ENCODE peak calls at places on chromosomes 1 and 21, in eight cellular contexts. T is heart right ventricle, O is heart left ventricle, I is fibroblast of the aortic adventitia, D is astrocyte, J is IMR-90, W is endothelial cell, Q is transverse colon. H is an unnamed sample.

GRCh38 chr1:162605225-162605927 is 26.9 kb upstream of the DDR2 start:
- DNase-seq in T (no peak), O (no peak), I (peak), D (peak), J (peak), W (no peak), Q (no peak), H (no peak)

GRCh38 chr1:56676571-56677035 is 31.5 kb downstream of the PRKAA2 start:
- DNase-seq in T (no peak), O (no peak), I (peak), D (peak), J (peak), W (no peak), Q (no peak), H (no peak)

GRCh38 chr1:26305667-26306289 is 658 bp downstream of the UBXN11 start:
- DNase-seq in T (no peak), O (no peak), I (no peak), D (no peak), J (no peak), W (no peak), Q (no peak), H (no peak)

GRCh38 chr1:200260587-200261335 is 149.1 kb downstream of the ZNF281 start:
- DNase-seq in T (no peak), O (no peak), I (no peak), D (no peak), J (no peak), W (no peak), Q (no peak), H (no peak)

GRCh38 chr1:3459940-3460652 is 5.6 kb downstream of the ARHGEF16 start:
- DNase-seq in T (peak), O (no peak), I (no peak), D (no peak), J (no peak), W (no peak), Q (peak), H (no peak)

GRCh38 chr21:14972678-14973077 is 92.1 kb downstream of the NRIP1 start:
- DNase-seq in T (no peak), O (no peak), I (no peak), D (no peak), J (no peak), W (no peak), Q (no peak), H (no peak)

GRCh38 chr21:44057960-44058651 is 46.0 kb downstream of the TRAPPC10 start:
- DNase-seq in T (no peak), O (no peak), I (no peak), D (peak), J (peak), W (no peak), Q (no peak), H (no peak)

GRCh38 chr1:29974345-29974744 is 738.0 kb downstream of the PTPRU start:
- DNase-seq in T (no peak), O (no peak), I (peak), D (peak), J (peak), W (no peak), Q (no peak), H (no peak)

GRCh38 chr1:54378157-54378883 is 27.9 kb downstream of the SSBP3 start:
- DNase-seq in T (no peak), O (no peak), I (no peak), D (no peak), J (no peak), W (peak), Q (no peak), H (no peak)

GRCh38 chr1:186244825-186245224 is 130.2 kb downstream of the TPR start:
- DNase-seq in T (no peak), O (no peak), I (peak), D (no peak), J (no peak), W (peak), Q (no peak), H (peak)

GRCh38 chr1:47940321-47940720 is 56.9 kb downstream of the TRABD2B start:
- DNase-seq in T (no peak), O (no peak), I (no peak), D (no peak), J (no peak), W (no peak), Q (no peak), H (no peak)

GRCh38 chr1:248822148-248823032 is 3.3 kb downstream of the SH3BP5L start:
- DNase-seq in T (no peak), O (no peak), I (no peak), D (peak), J (no peak), W (peak), Q (no peak), H (no peak)

GRCh38 chr1:3431266-3431665 is 23.2 kb upstream of the ARHGEF16 start:
- DNase-seq in T (peak), O (no peak), I (no peak), D (no peak), J (no peak), W (peak), Q (no peak), H (no peak)

GRCh38 chr1:8598783-8599182 is 218.7 kb downstream of the RERE start:
- DNase-seq in T (peak), O (peak), I (peak), D (peak), J (peak), W (no peak), Q (no peak), H (peak)

GRCh38 chr1:220045356-220046051 is 801 bp downstream of the EPRS1 start:
- DNase-seq in T (no peak), O (no peak), I (peak), D (no peak), J (no peak), W (no peak), Q (no peak), H (no peak)

GRCh38 chr1:26861286-26861701 is 1.7 kb upstream of the SFN start:
- DNase-seq in T (no peak), O (no peak), I (peak), D (no peak), J (peak), W (no peak), Q (no peak), H (no peak)

GRCh38 chr1:17597651-17598050 is 58.2 kb downstream of the ARHGEF10L start:
- DNase-seq in T (no peak), O (no peak), I (no peak), D (no peak), J (no peak), W (no peak), Q (peak), H (no peak)

GRCh38 chr1:153796786-153797659 is 21.8 kb downstream of the SLC27A3 start:
- DNase-seq in T (peak), O (peak), I (peak), D (peak), J (peak), W (peak), Q (peak), H (peak)

GRCh38 chr1:25623007-25623406 is 6.4 kb downstream of the MAN1C1 start:
- DNase-seq in T (no peak), O (no peak), I (no peak), D (no peak), J (no peak), W (no peak), Q (no peak), H (no peak)

GRCh38 chr1:156376958-156377919 is 8.2 kb downstream of the RHBG start:
- DNase-seq in T (no peak), O (no peak), I (no peak), D (no peak), J (no peak), W (no peak), Q (no peak), H (no peak)

GRCh38 chr1:206909167-206909882 is 12.1 kb downstream of the IL24 start:
- DNase-seq in T (peak), O (peak), I (no peak), D (no peak), J (no peak), W (peak), Q (peak), H (peak)

GRCh38 chr21:46393941-46394818 is 64.5 kb upstream of the DIP2A start:
- DNase-seq in T (no peak), O (no peak), I (no peak), D (no peak), J (no peak), W (no peak), Q (no peak), H (no peak)

GRCh38 chr1:9289090-9289534 is 3.6 kb upstream of the SPSB1 start:
- DNase-seq in T (peak), O (peak), I (peak), D (no peak), J (peak), W (peak), Q (peak), H (peak)

GRCh38 chr1:231966983-231967382 is 340.4 kb downstream of the DISC1 start:
- DNase-seq in T (no peak), O (no peak), I (no peak), D (no peak), J (no peak), W (no peak), Q (no peak), H (no peak)
- TF ChIP-seq CTCF in T (no peak), O (no peak), I (no peak), D (no peak), J (no peak), W (no peak), Q (no peak), H (no peak)

DNA sequence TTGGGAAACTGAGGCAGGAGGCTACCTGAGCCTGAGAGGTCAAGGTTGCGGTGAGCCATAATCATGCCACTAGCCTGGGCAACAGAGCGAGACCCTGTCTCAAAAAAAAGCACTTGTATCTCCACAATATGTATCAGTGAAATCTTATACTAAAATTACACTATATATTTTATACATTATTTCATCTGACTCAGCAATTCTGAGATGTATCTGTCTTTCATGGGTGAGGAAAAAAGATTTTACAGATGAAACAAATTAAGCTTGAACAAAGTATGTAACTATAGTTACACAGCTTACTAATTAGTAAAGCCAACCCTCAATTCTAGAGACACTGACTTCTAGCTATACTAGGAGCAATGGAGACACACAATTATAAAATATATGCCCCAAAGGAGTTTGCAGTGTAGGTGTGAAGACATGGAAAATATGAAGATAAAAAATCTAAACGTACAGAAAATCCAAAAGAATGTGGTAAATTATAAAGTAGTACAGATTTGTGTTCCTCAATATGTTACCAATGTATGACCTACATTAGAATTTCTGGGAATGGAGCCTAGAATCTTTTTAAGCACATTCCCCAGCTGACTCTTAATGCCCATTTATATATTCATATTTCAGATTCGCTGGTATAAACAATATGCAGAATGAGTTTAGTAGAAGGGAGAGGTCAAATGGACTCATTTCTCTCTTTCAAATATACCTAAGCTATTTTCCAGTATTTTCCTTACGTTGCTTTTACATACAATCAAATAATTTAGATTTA is 14.6 kb downstream of the GTF2B start:
- DNase-seq in T (no peak), O (no peak), I (peak), D (no peak), J (peak), W (no peak), Q (no peak), H (no peak)
- TF ChIP-seq CTCF in T (no peak), O (no peak), I (no peak), D (no peak), J (no peak), W (no peak), Q (no peak), H (no peak)

DNA sequence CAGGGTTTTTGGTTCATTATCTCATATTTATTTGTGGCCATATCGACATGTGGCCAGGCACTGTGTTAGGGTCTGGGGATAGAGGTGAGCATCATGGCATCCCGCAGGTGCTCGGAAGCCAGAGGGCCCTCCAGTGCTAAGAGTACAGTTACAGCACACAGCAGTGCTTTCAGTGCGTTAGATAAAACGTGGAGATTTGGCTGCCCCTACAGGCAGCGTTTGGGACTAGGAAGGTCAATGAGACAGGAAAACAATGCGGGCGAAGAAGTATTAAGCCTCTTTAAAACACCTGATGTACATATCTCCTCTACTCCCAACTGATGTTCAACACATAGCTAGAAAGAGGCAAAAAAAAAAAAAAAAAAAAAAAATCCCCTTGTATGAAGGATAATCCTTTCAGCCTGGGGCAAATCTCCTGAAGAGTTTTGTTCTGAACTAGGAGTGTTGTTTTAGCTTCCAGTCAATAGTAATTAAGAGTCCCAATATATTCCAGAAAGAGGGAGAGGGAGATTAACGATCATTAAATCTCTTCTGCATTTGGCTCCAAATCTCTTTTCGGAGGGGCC is 80.1 kb downstream of the CAPZB start:
- DNase-seq in T (no peak), O (no peak), I (no peak), D (no peak), J (no peak), W (no peak), Q (no peak), H (no peak)
- TF ChIP-seq CTCF in T (no peak), O (no peak), I (peak), D (peak), J (no peak), W (no peak), Q (no peak), H (no peak)

GRCh38 chr1:111346089-111346885 is 55.6 kb downstream of the CHIA start:
- DNase-seq in T (peak), O (peak), I (peak), D (peak), J (peak), W (peak), Q (peak), H (peak)
- TF ChIP-seq CTCF in T (no peak), O (no peak), I (no peak), D (no peak), J (no peak), W (no peak), Q (no peak), H (no peak)

DNA sequence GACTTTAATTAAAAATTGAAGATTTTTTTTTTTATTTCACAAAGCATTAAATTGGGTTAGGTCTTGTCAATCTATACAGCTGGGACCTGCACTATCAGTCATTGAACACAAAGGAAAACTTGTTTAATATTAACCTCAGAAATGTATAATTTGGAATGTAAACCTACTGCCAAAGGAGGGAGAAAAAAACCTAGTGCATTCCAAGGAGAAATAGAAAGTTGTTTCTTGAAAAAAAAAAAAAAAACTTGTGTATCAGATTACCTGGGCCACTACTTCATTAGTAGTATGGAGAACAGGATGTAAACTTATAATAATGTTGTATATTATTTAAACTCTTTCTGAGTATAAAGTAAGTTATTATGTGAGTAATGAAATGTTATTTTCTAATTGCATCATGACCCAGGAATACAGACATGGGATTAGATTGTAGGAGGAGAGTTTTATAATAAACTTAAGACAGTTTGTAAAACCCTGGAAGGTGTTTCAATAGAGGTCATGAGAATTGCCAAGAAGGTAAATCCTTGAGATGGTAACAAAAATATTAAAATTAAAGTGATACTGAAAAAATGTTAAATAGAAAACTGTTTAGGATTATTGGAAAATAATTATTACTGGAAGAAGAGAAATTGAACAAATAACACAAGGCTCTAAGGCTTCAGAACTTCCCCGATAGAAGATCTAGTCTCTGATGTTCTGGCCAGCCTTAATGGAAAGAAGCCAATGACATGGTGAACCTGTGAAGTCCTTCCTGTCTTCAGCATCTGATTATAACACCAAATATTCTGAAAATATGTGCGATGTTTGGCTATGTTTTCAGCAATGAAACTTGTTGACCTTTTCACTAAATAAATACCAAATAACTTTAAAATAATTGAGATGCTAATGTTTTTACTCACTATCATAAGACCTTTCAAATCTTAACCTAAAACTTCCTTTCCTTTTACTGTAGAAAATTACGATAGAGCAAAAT is 412.8 kb upstream of the LYPLAL1 start:
- DNase-seq in T (no peak), O (no peak), I (peak), D (peak), J (peak), W (no peak), Q (no peak), H (no peak)
- TF ChIP-seq CTCF in T (no peak), O (no peak), I (no peak), D (no peak), J (no peak), W (no peak), Q (no peak), H (no peak)

GRCh38 chr1:204325944-204326343 is 33.8 kb downstream of the PLEKHA6 start:
- DNase-seq in T (no peak), O (no peak), I (no peak), D (no peak), J (no peak), W (no peak), Q (no peak), H (no peak)

GRCh38 chr1:204322329-204322868 is 37.3 kb downstream of the PLEKHA6 start:
- DNase-seq in T (no peak), O (no peak), I (no peak), D (no peak), J (no peak), W (no peak), Q (no peak), H (no peak)

GRCh38 chr1:204321051-204321450 is 38.7 kb downstream of the PLEKHA6 start:
- DNase-seq in T (no peak), O (no peak), I (no peak), D (no peak), J (no peak), W (no peak), Q (no peak), H (no peak)

GRCh38 chr1:204321665-204322064 is 38.1 kb downstream of the PLEKHA6 start:
- DNase-seq in T (no peak), O (no peak), I (peak), D (peak), J (peak), W (no peak), Q (no peak), H (no peak)

GRCh38 chr1:204323887-204324286 is 35.8 kb downstream of the PLEKHA6 start:
- DNase-seq in T (no peak), O (no peak), I (no peak), D (peak), J (peak), W (no peak), Q (no peak), H (no peak)
- TF ChIP-seq CTCF in T (no peak), O (no peak), I (peak), D (no peak), J (no peak), W (no peak), Q (no peak), H (no peak)

GRCh38 chr1:102853701-102854187 is 254.6 kb downstream of the COL11A1 start:
- DNase-seq in T (no peak), O (no peak), I (no peak), D (no peak), J (no peak), W (no peak), Q (no peak), H (peak)

GRCh38 chr1:102851616-102852015 is 256.7 kb downstream of the COL11A1 start:
- DNase-seq in T (no peak), O (no peak), I (no peak), D (no peak), J (peak), W (no peak), Q (no peak), H (no peak)

GRCh38 chr1:102852583-102852982 is 255.7 kb downstream of the COL11A1 start:
- DNase-seq in T (no peak), O (no peak), I (no peak), D (no peak), J (peak), W (no peak), Q (no peak), H (no peak)
- TF ChIP-seq CTCF in T (no peak), O (no peak), I (no peak), D (no peak), J (peak), W (no peak), Q (no peak), H (no peak)

H was measured in testis.